ENCODE peak calls at places on chromosome 4, in seven cellular contexts. N, E, H, D, M, L and J are unnamed samples.

GRCh38 chr4:75696551-75696950 is 23.3 kb upstream of the G3BP2 start:
- DNase-seq in N (no peak), E (no peak), H (no peak), D (no peak), M (no peak), L (no peak), J (no peak)

GRCh38 chr4:56619160-56619559 is 61.9 kb downstream of the HOPX start:
- DNase-seq in N (peak; percentile 21), E (no peak), H (no peak), D (no peak), M (peak; percentile 42), L (no peak), J (no peak)

GRCh38 chr4:122329876-122330595 is 48.8 kb upstream of the ADAD1 start:
- DNase-seq in N (no peak), E (no peak), H (no peak), D (no peak), M (no peak), L (no peak), J (no peak)

GRCh38 chr4:158845166-158846041 is 76.6 kb downstream of the FNIP2 start:
- DNase-seq in N (no peak), E (no peak), H (no peak), D (no peak), M (peak; percentile 24), L (no peak), J (no peak)

GRCh38 chr4:26060286-26060685 is 146.3 kb downstream of the SMIM20 start:
- DNase-seq in N (no peak), E (no peak), H (no peak), D (no peak), M (no peak), L (no peak), J (no peak)

GRCh38 chr4:177789610-177790009 is 347.4 kb upstream of the AGA start:
- DNase-seq in N (no peak), E (no peak), H (no peak), D (no peak), M (no peak), L (no peak), J (no peak)

GRCh38 chr4:7124643-7125442 is 57.0 kb upstream of the GRPEL1 start:
- DNase-seq in N (no peak), E (no peak), H (peak; percentile 76), D (peak; percentile 48), M (peak; percentile 97), L (no peak), J (peak; percentile 71)

GRCh38 chr4:13399257-13399656 is 84.9 kb downstream of the RAB28 start:
- DNase-seq in N (no peak), E (no peak), H (no peak), D (no peak), M (no peak), L (no peak), J (no peak)

GRCh38 chr4:125796138-125796537 is 481.4 kb downstream of the FAT4 start:
- DNase-seq in N (no peak), E (no peak), H (no peak), D (no peak), M (peak; percentile 24), L (no peak), J (no peak)

GRCh38 chr4:83364312-83364711 is 29.7 kb upstream of the HPSE start:
- DNase-seq in N (no peak), E (no peak), H (no peak), D (no peak), M (no peak), L (no peak), J (no peak)

GRCh38 chr4:22873899-22874298 is 181.2 kb downstream of the GBA3 start:
- DNase-seq in N (no peak), E (no peak), H (no peak), D (no peak), M (no peak), L (no peak), J (no peak)

GRCh38 chr4:91502365-91502764 is 801.4 kb upstream of the GRID2 start:
- DNase-seq in N (peak; percentile 24), E (no peak), H (no peak), D (peak; percentile 12), M (no peak), L (no peak), J (no peak)

GRCh38 chr4:161948026-161948770 is 215.6 kb downstream of the FSTL5 start:
- DNase-seq in N (no peak), E (no peak), H (no peak), D (no peak), M (no peak), L (no peak), J (no peak)

GRCh38 chr4:72444104-72444503 is 124.9 kb downstream of the ADAMTS3 start:
- DNase-seq in N (no peak), E (no peak), H (no peak), D (no peak), M (no peak), L (no peak), J (no peak)

GRCh38 chr4:179586460-179586859 is 2144.2 kb upstream of the AGA start:
- DNase-seq in N (no peak), E (no peak), H (no peak), D (no peak), M (no peak), L (no peak), J (no peak)

GRCh38 chr4:10640535-10641159 is 43.9 kb downstream of the CLNK start:
- DNase-seq in N (no peak), E (no peak), H (no peak), D (no peak), M (no peak), L (no peak), J (no peak)

GRCh38 chr4:142036795-142037583 is 400.6 kb downstream of the IL15 start:
- DNase-seq in N (no peak), E (no peak), H (no peak), D (no peak), M (no peak), L (no peak), J (no peak)

GRCh38 chr4:133150643-133151300 is 1.7 kb downstream of the PCDH10 start:
- DNase-seq in N (peak; percentile 49), E (no peak), H (peak; percentile 17), D (peak; percentile 35), M (peak; percentile 12), L (no peak), J (peak; percentile 79)

GRCh38 chr4:151192556-151193235 is 84.3 kb upstream of the PRSS48 start:
- DNase-seq in N (no peak), E (no peak), H (no peak), D (no peak), M (no peak), L (no peak), J (no peak)

GRCh38 chr4:26141916-26142638 is 178.7 kb upstream of the RBPJ start:
- DNase-seq in N (no peak), E (no peak), H (no peak), D (peak; percentile 76), M (peak; percentile 98), L (no peak), J (peak; percentile 75)

DNA sequence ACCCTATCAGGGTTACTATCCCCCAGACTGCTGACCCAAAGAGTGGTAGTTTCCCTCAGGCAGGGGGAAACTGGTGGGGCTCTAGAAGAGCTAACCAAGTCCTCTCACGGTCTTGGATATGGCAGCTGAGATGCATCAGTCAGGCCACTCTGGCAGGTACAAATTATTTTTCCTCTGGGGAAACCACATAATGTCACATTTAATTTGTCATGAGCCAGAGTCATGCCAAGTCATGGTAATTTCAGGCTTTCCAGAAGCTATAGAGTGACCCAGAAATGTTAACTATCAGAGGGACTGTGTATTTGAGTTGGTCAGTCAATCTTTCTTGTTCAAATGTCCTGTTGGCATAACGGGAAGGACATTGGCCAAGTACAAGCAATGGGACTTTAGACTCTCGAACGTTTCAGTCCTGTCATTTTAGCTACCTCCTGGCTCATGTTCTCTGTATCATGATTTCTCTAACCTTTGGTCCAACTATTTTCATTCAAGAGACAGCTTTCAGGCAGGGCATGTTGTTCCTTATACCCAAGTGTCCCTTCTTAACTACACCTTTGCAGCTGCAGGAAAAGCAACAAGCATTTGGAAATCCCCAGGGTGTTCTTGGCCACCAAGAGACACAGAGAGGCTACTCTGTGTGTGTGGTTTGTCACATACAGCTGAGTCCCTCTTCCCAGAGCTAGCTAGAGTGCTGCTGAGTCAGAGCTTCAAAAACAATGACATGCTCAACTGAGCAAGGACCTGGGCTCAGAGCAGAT is 142.5 kb downstream of the EGF start:
- DNase-seq in N (no peak), E (no peak), H (no peak), D (no peak), M (no peak), L (no peak), J (no peak)
- H3K27ac ChIP-seq in N (no peak overlapping the region), E (peak overlapping the region; percentile 68), H (no peak overlapping the region), D (peak overlapping the region; percentile 12), M (no peak overlapping the region), L (no peak overlapping the region), J (no peak overlapping the region)

GRCh38 chr4:101141230-101141629 is 206.1 kb downstream of the PPP3CA start:
- DNase-seq in N (no peak), E (no peak), H (no peak), D (no peak), M (no peak), L (no peak), J (no peak)
- H3K27ac ChIP-seq in N (no peak overlapping the region), E (no peak overlapping the region), H (no peak overlapping the region), D (no peak overlapping the region), M (no peak overlapping the region), L (no peak overlapping the region), J (no peak overlapping the region)

DNA sequence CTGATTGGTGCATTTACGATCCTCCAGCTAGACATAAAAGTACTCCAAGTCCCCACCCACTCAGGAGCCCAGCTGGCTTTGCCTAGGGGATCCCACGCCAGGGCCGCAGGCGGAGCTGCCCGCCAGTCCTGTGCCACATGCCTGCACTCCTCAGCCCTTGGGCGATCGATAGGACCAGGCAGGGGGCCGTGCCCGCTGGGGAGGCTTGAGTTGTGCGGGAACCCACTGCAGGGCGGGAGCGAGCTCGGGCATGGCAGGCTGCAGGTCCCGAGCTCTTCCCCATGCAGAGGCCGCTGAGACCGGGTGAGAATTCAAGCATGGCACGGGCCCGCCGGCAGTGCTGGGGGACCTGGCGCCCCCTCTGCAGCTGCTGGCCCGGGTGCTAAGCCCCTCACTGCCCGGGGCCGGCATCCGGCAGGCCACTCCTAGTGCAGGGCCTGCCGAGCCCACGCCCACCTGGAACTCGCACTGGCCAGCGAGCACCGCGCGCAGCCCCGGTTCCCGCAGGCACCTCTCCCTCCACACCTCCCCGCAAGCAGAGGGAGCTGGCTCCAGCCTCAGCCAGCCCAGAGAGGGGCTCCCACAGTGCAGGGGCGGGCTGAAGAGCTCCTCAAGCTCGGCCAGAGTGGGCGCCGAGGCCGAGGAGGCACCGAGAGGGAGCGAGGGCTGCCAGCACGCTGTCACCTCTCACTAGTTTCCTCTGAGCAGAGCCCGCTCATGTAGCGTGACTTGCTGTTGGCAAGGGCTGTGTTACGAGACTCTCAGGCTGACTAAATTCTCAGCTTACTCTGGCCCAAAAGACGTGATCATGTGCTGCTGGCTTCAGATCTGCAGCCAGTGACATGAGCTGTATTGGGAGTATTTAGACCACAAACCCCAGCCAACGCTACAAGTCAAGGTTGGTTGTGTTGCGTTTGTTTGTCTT is 87.5 kb downstream of the TRAPPC11 start:
- DNase-seq in N (no peak), E (no peak), H (no peak), D (no peak), M (no peak), L (no peak), J (peak; percentile 79)
- H3K27ac ChIP-seq in N (no peak overlapping the region), E (no peak overlapping the region), H (no peak overlapping the region), D (no peak overlapping the region), M (no peak overlapping the region), L (no peak overlapping the region), J (no peak overlapping the region)

DNA sequence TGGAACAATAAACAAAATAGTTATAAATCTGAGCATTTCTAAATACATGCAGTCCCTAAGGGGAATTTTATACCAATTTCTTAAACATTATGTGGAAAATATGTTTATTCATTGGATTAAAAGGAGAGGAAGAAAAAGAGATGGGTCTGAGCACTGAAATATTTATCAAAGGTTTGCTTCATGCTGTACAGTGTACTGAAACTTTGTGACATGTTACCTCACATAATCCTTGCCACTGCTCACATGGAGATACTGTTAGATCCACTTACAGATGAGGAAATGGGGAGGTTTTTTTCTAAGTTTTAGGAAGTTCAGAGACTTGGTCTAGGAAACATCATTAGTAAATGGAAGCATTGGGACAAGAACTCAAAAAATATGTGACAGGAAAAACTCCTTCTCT is 443.6 kb downstream of the SPRY1 start:
- DNase-seq in N (no peak), E (no peak), H (no peak), D (no peak), M (peak; percentile 23), L (no peak), J (no peak)
- H3K27ac ChIP-seq in N (no peak overlapping the region), E (no peak overlapping the region), H (no peak overlapping the region), D (no peak overlapping the region), M (no peak overlapping the region), L (no peak overlapping the region), J (no peak overlapping the region)